ENCODE peak calls at places on chromosomes 13 and 19, in nine cellular contexts. W, I, R, H, E, O, C, L and S are unnamed samples.

GRCh38 chr19:10037367-10037766 is 24.1 kb downstream of the RDH8 start:
- DNase-seq in W (no peak), I (no peak), R (no peak), H (no peak), E (no peak), O (peak), C (no peak), L (no peak), S (no peak)

GRCh38 chr19:48338253-48338755 is 13.0 kb downstream of the EMP3 start:
- DNase-seq in W (no peak), I (no peak), R (no peak), H (no peak), E (no peak), O (no peak), C (no peak), L (no peak), S (no peak)

GRCh38 chr13:75550159-75550567 is 572 bp downstream of the UCHL3 start:
- DNase-seq in W (peak), I (no peak), R (peak), H (no peak), E (peak), O (peak), C (peak), L (peak), S (no peak)

GRCh38 chr19:2207991-2208860 is 27.9 kb downstream of the PLEKHJ1 start:
- DNase-seq in W (peak), I (peak), R (peak), H (peak), E (no peak), O (peak), C (peak), L (no peak), S (peak)

GRCh38 chr13:105573134-105573533 is 962.3 kb downstream of the EFNB2 start:
- DNase-seq in W (no peak), I (no peak), R (peak), H (no peak), E (peak), O (no peak), C (no peak), L (peak), S (no peak)

GRCh38 chr19:6739390-6739883 is at the start of gene TRIP10:
- DNase-seq in W (peak), I (peak), R (peak), H (peak), E (peak), O (peak), C (peak), L (peak), S (no peak)

GRCh38 chr19:51983361-51983760 is 3.3 kb downstream of the ZNF350 start:
- DNase-seq in W (no peak), I (no peak), R (no peak), H (no peak), E (no peak), O (no peak), C (no peak), L (no peak), S (no peak)

GRCh38 chr19:20315543-20315942 is 148.5 kb downstream of the ZNF486 start:
- DNase-seq in W (no peak), I (no peak), R (no peak), H (no peak), E (no peak), O (no peak), C (no peak), L (no peak), S (no peak)

GRCh38 chr19:55668603-55669348 is 6.2 kb upstream of the EPN1 start:
- DNase-seq in W (no peak), I (no peak), R (no peak), H (no peak), E (no peak), O (no peak), C (no peak), L (no peak), S (no peak)

GRCh38 chr19:55671054-55671378 is 4.0 kb upstream of the EPN1 start:
- DNase-seq in W (no peak), I (no peak), R (no peak), H (no peak), E (no peak), O (no peak), C (no peak), L (no peak), S (no peak)

GRCh38 chr19:55670280-55671053 is 4.6 kb upstream of the EPN1 start:
- DNase-seq in W (no peak), I (peak), R (no peak), H (no peak), E (no peak), O (no peak), C (peak), L (no peak), S (no peak)

GRCh38 chr19:55667958-55668357 is 7.1 kb upstream of the EPN1 start:
- DNase-seq in W (no peak), I (no peak), R (no peak), H (no peak), E (peak), O (no peak), C (no peak), L (no peak), S (no peak)

GRCh38 chr19:55669418-55670279 is 5.4 kb upstream of the EPN1 start:
- DNase-seq in W (no peak), I (no peak), R (no peak), H (no peak), E (no peak), O (no peak), C (no peak), L (no peak), S (no peak)
- H3K4me3 ChIP-seq in W (no peak), I (no peak), R (no peak), H (no peak), E (no peak), O (no peak), C (no peak), L (no peak), S (no peak)

GRCh38 chr13:24512208-24513068 is at the start of gene PARP4:
- DNase-seq in W (peak), I (peak), R (peak), H (peak), E (peak), O (peak), C (peak), L (peak), S (peak)
- TF ChIP-seq CTCF in W (no peak), I (peak), R (no peak), H (no peak), E (no peak), O (no peak), C (peak), L (no peak), S (no peak)

GRCh38 chr13:52739468-52740071 is at the start of gene CNMD:
- DNase-seq in W (no peak), I (peak), R (no peak), H (no peak), E (no peak), O (no peak), C (peak), L (no peak), S (no peak)

GRCh38 chr13:52736891-52737290 is 2.7 kb downstream of the CNMD start:
- DNase-seq in W (no peak), I (no peak), R (no peak), H (no peak), E (no peak), O (no peak), C (no peak), L (no peak), S (no peak)

GRCh38 chr13:52737451-52737850 is 2.2 kb downstream of the CNMD start:
- DNase-seq in W (no peak), I (no peak), R (no peak), H (no peak), E (no peak), O (no peak), C (no peak), L (no peak), S (no peak)

GRCh38 chr13:52737900-52738299 is 1.7 kb downstream of the CNMD start:
- DNase-seq in W (peak), I (no peak), R (no peak), H (no peak), E (no peak), O (no peak), C (no peak), L (no peak), S (peak)

GRCh38 chr13:52738719-52739467 is 727 bp downstream of the CNMD start:
- DNase-seq in W (peak), I (peak), R (no peak), H (no peak), E (no peak), O (no peak), C (peak), L (no peak), S (no peak)
- H3K4me3 ChIP-seq in W (peak), I (peak), R (peak), H (peak), E (no peak), O (peak), C (peak), L (no peak), S (peak)

GRCh38 chr19:29264897-29265296 is 51.9 kb upstream of the UQCRFS1 start:
- DNase-seq in W (no peak), I (peak), R (no peak), H (no peak), E (no peak), O (no peak), C (no peak), L (no peak), S (no peak)
- TF ChIP-seq CTCF in W (no peak), I (no peak), R (no peak), H (no peak), E (no peak), O (no peak), C (no peak), L (no peak), S (no peak)

GRCh38 chr19:57191141-57192063 is at the start of gene ZNF264:
- DNase-seq in W (peak), I (peak), R (peak), H (peak), E (peak), O (peak), C (peak), L (peak), S (peak)

GRCh38 chr19:57192064-57192395 is 730 bp downstream of the ZNF264 start:
- DNase-seq in W (peak), I (no peak), R (no peak), H (no peak), E (peak), O (no peak), C (peak), L (no peak), S (no peak)

GRCh38 chr19:57190301-57190700 is 999 bp upstream of the ZNF264 start:
- DNase-seq in W (no peak), I (no peak), R (no peak), H (no peak), E (no peak), O (no peak), C (no peak), L (no peak), S (no peak)

DNA sequence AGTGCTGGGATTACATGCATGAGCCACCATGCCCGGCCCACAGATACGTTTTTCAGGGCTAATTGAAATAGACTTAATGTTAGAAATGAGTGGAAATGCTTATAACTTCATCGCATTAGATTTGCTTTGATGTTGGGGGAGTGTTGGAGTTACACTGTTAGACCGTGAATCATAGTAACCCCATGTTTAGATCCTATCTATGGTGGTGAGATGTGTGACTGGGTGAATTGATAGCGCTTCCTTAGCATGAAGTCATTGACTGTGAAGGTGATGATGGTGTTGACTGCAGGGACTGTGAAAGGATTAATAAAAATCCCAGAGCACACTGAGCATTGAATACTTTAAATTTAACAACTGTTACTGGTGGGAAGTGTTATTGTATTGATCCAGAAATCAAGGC is 1.7 kb downstream of the ZNF264 start:
- DNase-seq in W (no peak), I (no peak), R (no peak), H (no peak), E (no peak), O (no peak), C (no peak), L (no peak), S (no peak)
- H3K4me3 ChIP-seq in W (peak), I (peak), R (peak), H (peak), E (peak), O (no peak), C (peak), L (peak), S (peak)

GRCh38 chr19:58218899-58219298 is 9.8 kb upstream of the ZNF544 start:
- DNase-seq in W (peak), I (peak), R (peak), H (no peak), E (peak), O (no peak), C (peak), L (no peak), S (no peak)
- TF ChIP-seq CTCF in W (peak), I (peak), R (peak), H (no peak), E (peak), O (no peak), C (peak), L (no peak), S (peak)

DNA sequence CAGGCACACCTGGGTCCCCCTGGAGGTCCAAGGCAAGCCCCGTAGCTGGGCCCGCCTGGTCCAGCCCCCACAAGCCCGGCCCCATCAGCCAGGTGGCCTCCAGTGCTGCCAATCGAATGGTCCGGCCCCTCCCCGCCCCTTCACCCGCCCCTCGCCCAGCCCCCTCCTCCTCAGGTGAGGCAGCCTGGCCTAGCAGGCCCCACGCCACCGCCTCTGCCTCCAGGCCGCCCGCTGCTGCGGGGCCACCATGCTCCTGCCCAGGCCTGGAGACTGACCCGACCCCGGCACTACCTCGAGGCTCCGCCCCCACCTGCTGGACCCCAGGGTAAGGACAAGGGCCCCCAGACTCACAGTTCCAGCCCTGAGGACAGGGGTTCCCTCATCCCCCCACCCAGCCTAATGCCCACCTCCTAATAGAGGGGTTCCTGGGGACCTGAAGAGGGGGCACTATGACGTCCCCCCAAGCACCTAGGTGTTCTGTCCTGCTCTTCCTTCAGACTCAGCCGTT is at the start of gene HPN:
- DNase-seq in W (no peak), I (peak), R (no peak), H (no peak), E (no peak), O (no peak), C (peak), L (no peak), S (no peak)
- H3K4me3 ChIP-seq in W (no peak), I (peak), R (no peak), H (peak), E (peak), O (peak), C (peak), L (no peak), S (peak)

DNA sequence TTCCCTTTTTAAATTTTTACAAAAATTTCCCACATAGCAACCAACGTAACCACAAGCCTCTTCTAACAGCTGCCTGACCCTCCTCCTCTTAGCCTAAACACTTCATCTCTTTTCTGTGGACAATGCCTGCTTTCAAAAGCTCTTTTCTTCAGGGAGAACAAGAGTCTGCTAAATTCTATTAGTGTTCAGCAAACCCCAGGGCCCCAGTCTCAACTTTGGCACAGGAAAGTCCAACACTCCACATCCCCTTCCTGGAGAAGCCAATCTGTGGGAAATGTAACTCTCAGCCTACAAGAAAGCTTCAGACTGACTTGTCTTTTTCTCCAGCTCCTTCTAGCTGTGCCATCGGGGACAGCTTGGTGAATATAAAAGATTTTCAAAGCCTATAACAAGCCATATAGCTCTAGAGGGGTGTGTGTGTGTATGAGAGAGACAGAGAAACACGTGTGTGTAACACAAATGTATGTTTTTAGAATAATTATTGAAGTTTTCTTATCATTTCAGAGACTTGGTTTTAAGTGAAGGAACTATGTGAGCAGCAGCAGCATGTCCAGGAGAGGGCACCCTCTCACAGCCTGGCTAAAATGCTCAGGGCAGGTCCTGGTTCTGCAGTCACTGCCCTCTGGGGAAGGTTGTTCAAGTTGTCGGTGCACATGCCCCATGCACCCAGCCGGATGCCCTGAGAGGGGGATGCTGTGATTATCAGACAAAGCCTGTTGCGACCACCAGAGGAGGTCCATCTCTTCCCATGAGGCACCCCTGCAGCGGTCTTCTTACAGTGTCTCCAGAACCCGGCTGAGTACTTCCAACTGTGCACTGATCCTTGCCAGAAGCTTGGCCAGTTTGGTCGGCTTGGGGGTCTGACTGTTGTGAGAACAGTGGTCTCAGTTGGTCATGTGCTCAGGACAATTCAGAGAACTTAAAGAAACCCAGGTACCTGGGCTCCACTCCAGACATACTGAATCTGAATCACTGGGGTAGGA is 34.4 kb downstream of the CCDC70 start:
- DNase-seq in W (peak), I (peak), R (peak), H (no peak), E (peak), O (peak), C (peak), L (peak), S (no peak)
- TF ChIP-seq CTCF in W (peak), I (peak), R (peak), H (peak), E (peak), O (peak), C (peak), L (peak), S (peak)